ENCODE peak calls at places on chromosomes 5 and 9, in eight cellular contexts. F is endothelial cell of umbilical vein; L is cardiac muscle cell; H is adrenal gland; P is CD8-positive, alpha-beta T cell; N is ovary; Q is PC-9; Y is sigmoid colon. T is an unnamed sample.
A peak's percentile ranks its signal among the peaks of the same experiment; 100 is the strongest.

GRCh38 chr5:122142480-122142879 is 13.1 kb downstream of the ZNF474 start:
- DNase-seq in Y (no peak), F (no peak), N (no peak), H (no peak), L (no peak), Q (no peak), P (no peak), T (no peak)

GRCh38 chr9:130104413-130105193 is 50.9 kb downstream of the GPR107 start:
- DNase-seq in N (no peak), F (no peak), Y (no peak), Q (no peak), P (no peak), H (no peak), L (no peak), T (no peak)

GRCh38 chr5:163595851-163596399 is 90.5 kb downstream of the MAT2B start:
- DNase-seq in F (no peak), Y (no peak), P (no peak), L (no peak), H (no peak), Q (no peak), N (no peak), T (no peak)

GRCh38 chr9:25225938-25226760 is 452.1 kb downstream of the TUSC1 start:
- DNase-seq in Y (no peak), H (no peak), L (no peak), Q (no peak), N (no peak), F (no peak), P (no peak), T (no peak)

GRCh38 chr9:19229725-19230355 is 653 bp upstream of the DENND4C start:
- DNase-seq in F (peak; percentile 72), L (peak; percentile 79), N (no peak), Q (peak; percentile 53), H (peak; percentile 68), Y (peak; percentile 83), P (peak; percentile 48), T (peak; percentile 53)

GRCh38 chr9:77183581-77183980 is 6.2 kb downstream of the VPS13A start:
- DNase-seq in P (no peak), F (no peak), N (no peak), Y (no peak), L (no peak), H (no peak), Q (no peak), T (no peak)

GRCh38 chr5:3602713-3603502 is 7.3 kb downstream of the IRX1 start:
- DNase-seq in L (peak; percentile 68), Y (no peak), N (no peak), F (no peak), Q (no peak), P (no peak), H (no peak), T (no peak)

GRCh38 chr5:120093178-120093577 is 370.9 kb upstream of the PRR16 start:
- DNase-seq in P (no peak), H (no peak), F (no peak), Y (no peak), Q (no peak), N (no peak), L (no peak), T (no peak)

GRCh38 chr9:128898382-128898781 is 16.4 kb downstream of the LRRC8A start:
- DNase-seq in P (no peak), Y (no peak), F (no peak), Q (no peak), N (no peak), L (no peak), H (no peak), T (no peak)

GRCh38 chr9:115952667-115953316 is 200.8 kb upstream of the PAPPA start:
- DNase-seq in N (no peak), Q (peak; percentile 65), Y (no peak), L (no peak), P (no peak), H (no peak), F (no peak), T (no peak)

GRCh38 chr5:24635217-24635616 is 9.6 kb downstream of the CDH10 start:
- DNase-seq in Y (no peak), L (no peak), Q (no peak), F (no peak), P (no peak), H (no peak), N (no peak), T (no peak)

GRCh38 chr5:179486596-179487051 is 63.7 kb upstream of the RUFY1 start:
- DNase-seq in Y (no peak), L (peak; percentile 72), H (no peak), F (no peak), P (no peak), Q (no peak), N (no peak), T (no peak)

GRCh38 chr9:91426123-91426745 is 2.6 kb upstream of the NFIL3 start:
- DNase-seq in Q (peak; percentile 63), H (no peak), F (peak; percentile 37), P (no peak), Y (no peak), L (peak; percentile 39), N (no peak), T (no peak)

GRCh38 chr5:172887735-172888134 is 53.7 kb downstream of the ERGIC1 start:
- DNase-seq in L (no peak), Y (peak; percentile 93), Q (no peak), F (peak; percentile 90), N (peak; percentile 76), P (no peak), H (peak; percentile 65), T (no peak)

GRCh38 chr5:39117401-39117800 is 43.2 kb upstream of the RICTOR start:
- DNase-seq in P (no peak), N (no peak), Q (no peak), Y (no peak), H (no peak), F (peak; percentile 97), L (no peak), T (no peak)

GRCh38 chr5:33223563-33224305 is 217.0 kb upstream of the TARS1 start:
- DNase-seq in Q (no peak), N (no peak), F (no peak), L (no peak), H (no peak), P (no peak), Y (no peak), T (no peak)

GRCh38 chr9:135216236-135216635 is 128.8 kb downstream of the OLFM1 start:
- DNase-seq in F (no peak), H (no peak), P (no peak), N (no peak), Q (no peak), L (no peak), Y (peak; percentile 44), T (no peak)

GRCh38 chr5:10578869-10579268 is 15.0 kb downstream of the ANKRD33B start:
- DNase-seq in Y (no peak), Q (no peak), F (no peak), P (no peak), H (no peak), N (no peak), L (no peak), T (no peak)

GRCh38 chr5:10577371-10578291 is 13.8 kb downstream of the ANKRD33B start:
- DNase-seq in F (peak; percentile 86), Y (no peak), Q (no peak), P (no peak), L (peak; percentile 80), H (peak; percentile 44), N (no peak), T (no peak)

GRCh38 chr5:10576790-10577189 is 12.9 kb downstream of the ANKRD33B start:
- DNase-seq in F (no peak), P (no peak), N (no peak), Y (no peak), L (no peak), H (no peak), Q (no peak), T (no peak)

GRCh38 chr5:10578292-10578663 is 14.4 kb downstream of the ANKRD33B start:
- DNase-seq in P (no peak), Y (no peak), F (no peak), L (no peak), H (no peak), Q (no peak), N (no peak), T (no peak)

GRCh38 chr5:10576121-10576789 is 12.4 kb downstream of the ANKRD33B start:
- DNase-seq in N (no peak), P (no peak), Q (no peak), Y (no peak), L (no peak), F (no peak), H (no peak), T (no peak)
- TF ChIP-seq CTCF in N (no peak), P (no peak), Q (peak; percentile 31), Y (no peak), L (no peak), F (no peak), H (no peak), T (no peak)

GRCh38 chr5:36458746-36459145 is 147.7 kb upstream of the SLC1A3 start:
- DNase-seq in F (no peak), P (no peak), Q (no peak), Y (no peak), H (no peak), L (no peak), N (no peak), T (no peak)
- H3K27ac ChIP-seq in F (no peak overlapping the region), P (no peak overlapping the region), Q (peak overlapping the region; percentile 66), Y (no peak overlapping the region), H (no peak overlapping the region), L (no peak overlapping the region), N (no peak overlapping the region), T (no peak overlapping the region)

DNA sequence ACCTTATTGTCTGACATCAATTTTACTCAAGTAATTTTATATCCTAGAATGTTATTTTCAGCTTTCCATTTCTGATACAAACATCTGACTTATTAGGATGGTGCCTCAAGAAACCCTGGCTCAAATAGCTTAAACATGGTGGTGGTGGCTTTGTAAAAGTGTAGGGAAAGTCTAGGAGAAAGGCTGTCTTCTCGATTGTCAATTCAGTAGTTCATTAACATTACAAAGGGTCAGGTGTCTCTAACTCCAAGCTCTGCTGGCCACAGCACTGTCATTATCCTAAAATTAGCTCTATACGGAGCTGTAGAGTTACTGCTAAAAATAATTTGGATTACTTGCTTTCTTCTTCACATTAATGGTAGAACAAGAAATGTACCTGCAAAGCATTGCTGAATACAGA is 1360.1 kb upstream of the CDH6 start:
- DNase-seq in L (peak; percentile 15), Y (no peak), F (no peak), P (no peak), H (no peak), N (no peak), Q (no peak), T (no peak)
- H3K9me3 ChIP-seq in L (no peaks in the 10 kb centered on the region), Y (no peaks in the 10 kb centered on the region), F (no peaks in the 10 kb centered on the region), P (no peaks in the 10 kb centered on the region), H (no peaks in the 10 kb centered on the region), N (no peaks in the 10 kb centered on the region), Q (no peaks in the 10 kb centered on the region), T (no peaks in the 10 kb centered on the region)

GRCh38 chr9:86122309-86122708 is 23.0 kb upstream of the GOLM1 start:
- DNase-seq in F (no peak), N (no peak), Y (no peak), Q (peak; percentile 32), H (no peak), L (no peak), P (no peak), T (no peak)
- TF ChIP-seq CTCF in F (no peak), N (no peak), Y (no peak), Q (no peak), H (no peak), L (peak; percentile 14), P (no peak), T (no peak)

T was measured in CD4-positive, alpha-beta T cell.